ENCODE peak calls at places on chromosomes 11 and 22, in four cellular contexts. One of them, this sample, is unnamed.

GRCh38 chr11:103581680-103582265 is 454.7 kb upstream of the DDI1 start:
- DNase-seq in K562: no peak
- DNase-seq in A549: no peak
- DNase-seq in HepG2: no peak
- DNase-seq in this sample: peak

GRCh38 chr22:42716221-42716620 is 4.4 kb downstream of the A4GALT start:
- DNase-seq in A549: no peak
- DNase-seq in HepG2: no peak
- DNase-seq in K562: no peak
- DNase-seq in this sample: no peak

GRCh38 chr11:2787816-2788750 is 88.3 kb upstream of the KCNQ1OT1 start:
- DNase-seq in A549: no peak
- DNase-seq in HepG2: peak
- DNase-seq in K562: peak
- DNase-seq in this sample: no peak

GRCh38 chr11:69474736-69475135 is 6.7 kb upstream of the LINC01488 start:
- DNase-seq in HepG2: no peak
- DNase-seq in A549: no peak
- DNase-seq in K562: no peak
- DNase-seq in this sample: no peak

GRCh38 chr11:13327421-13327820 is 49.8 kb downstream of the BMAL1 start:
- DNase-seq in A549: no peak
- DNase-seq in HepG2: no peak
- DNase-seq in K562: no peak
- DNase-seq in this sample: no peak

GRCh38 chr22:44162960-44163359 is 17.8 kb upstream of the PARVG start:
- DNase-seq in HepG2: no peak
- DNase-seq in A549: no peak
- DNase-seq in K562: no peak
- DNase-seq in this sample: no peak

GRCh38 chr11:123164732-123165450 is 30.2 kb downstream of the CLMP start:
- DNase-seq in HepG2: no peak
- DNase-seq in A549: no peak
- DNase-seq in K562: no peak
- DNase-seq in this sample: peak

GRCh38 chr11:6388747-6389146 is 1.5 kb upstream of the SMPD1 start:
- DNase-seq in K562: no peak
- DNase-seq in HepG2: no peak
- DNase-seq in A549: no peak
- DNase-seq in this sample: no peak

GRCh38 chr22:46453006-46453828 is 84.2 kb downstream of the CELSR1 start:
- DNase-seq in HepG2: peak
- DNase-seq in K562: no peak
- DNase-seq in A549: no peak
- DNase-seq in this sample: no peak

GRCh38 chr11:19032990-19033389 is 27.5 kb downstream of the MRGPRX2 start:
- DNase-seq in HepG2: no peak
- DNase-seq in K562: no peak
- DNase-seq in A549: no peak
- DNase-seq in this sample: no peak

GRCh38 chr11:74826901-74827300 is 78.3 kb downstream of the RNF169 start:
- DNase-seq in HepG2: no peak
- DNase-seq in A549: peak
- DNase-seq in K562: peak
- DNase-seq in this sample: no peak

GRCh38 chr22:22923379-22923778 is 35.8 kb downstream of the IGLL5 start:
- DNase-seq in HepG2: no peak
- DNase-seq in K562: no peak
- DNase-seq in A549: no peak
- DNase-seq in this sample: no peak

GRCh38 chr11:34330653-34331052 is 27.2 kb downstream of the ABTB2 start:
- DNase-seq in A549: no peak
- DNase-seq in K562: no peak
- DNase-seq in HepG2: no peak
- DNase-seq in this sample: no peak

GRCh38 chr11:75276696-75277095 is 36.1 kb downstream of the TPBGL start:
- DNase-seq in K562: no peak
- DNase-seq in A549: no peak
- DNase-seq in HepG2: no peak
- DNase-seq in this sample: no peak

GRCh38 chr11:10984250-10984649 is 126.4 kb upstream of the ZBED5 start:
- DNase-seq in K562: peak
- DNase-seq in HepG2: no peak
- DNase-seq in A549: peak
- DNase-seq in this sample: no peak

GRCh38 chr11:35116762-35117588 is 22.0 kb upstream of the CD44 start:
- DNase-seq in HepG2: no peak
- DNase-seq in K562: no peak
- DNase-seq in A549: no peak
- DNase-seq in this sample: peak

GRCh38 chr11:117495357-117495756 is 167.7 kb downstream of the CEP164 start:
- DNase-seq in K562: no peak
- DNase-seq in HepG2: no peak
- DNase-seq in A549: no peak
- DNase-seq in this sample: no peak

GRCh38 chr22:35552186-35552842 is 11.7 kb downstream of the RASD2 start:
- DNase-seq in HepG2: peak
- DNase-seq in A549: peak
- DNase-seq in K562: peak
- DNase-seq in this sample: no peak

GRCh38 chr11:69889400-69890372 is 70.5 kb upstream of the FGF3 start:
- DNase-seq in K562: no peak
- DNase-seq in A549: no peak
- DNase-seq in HepG2: no peak
- DNase-seq in this sample: no peak

GRCh38 chr11:129865701-129866100 is 29.7 kb downstream of the NFRKB start:
- DNase-seq in K562: no peak
- DNase-seq in HepG2: no peak
- DNase-seq in A549: no peak
- DNase-seq in this sample: no peak

GRCh38 chr11:62724171-62724570 is 3.1 kb downstream of the HNRNPUL2 start:
- DNase-seq in K562: no peak
- DNase-seq in A549: no peak
- DNase-seq in HepG2: no peak
- DNase-seq in this sample: no peak
- TF ChIP-seq MAZ in K562: no peak
- TF ChIP-seq MAZ in A549: no peak
- TF ChIP-seq MAZ in HepG2: no peak
- TF ChIP-seq MAZ in this sample: no peak

GRCh38 chr11:9527481-9528140 is 45.9 kb upstream of the WEE1 start:
- DNase-seq in HepG2: no peak
- DNase-seq in A549: peak
- DNase-seq in K562: no peak
- DNase-seq in this sample: peak
- TF ChIP-seq MAZ in HepG2: no peak
- TF ChIP-seq MAZ in A549: no peak
- TF ChIP-seq MAZ in K562: no peak
- TF ChIP-seq MAZ in this sample: no peak

DNA sequence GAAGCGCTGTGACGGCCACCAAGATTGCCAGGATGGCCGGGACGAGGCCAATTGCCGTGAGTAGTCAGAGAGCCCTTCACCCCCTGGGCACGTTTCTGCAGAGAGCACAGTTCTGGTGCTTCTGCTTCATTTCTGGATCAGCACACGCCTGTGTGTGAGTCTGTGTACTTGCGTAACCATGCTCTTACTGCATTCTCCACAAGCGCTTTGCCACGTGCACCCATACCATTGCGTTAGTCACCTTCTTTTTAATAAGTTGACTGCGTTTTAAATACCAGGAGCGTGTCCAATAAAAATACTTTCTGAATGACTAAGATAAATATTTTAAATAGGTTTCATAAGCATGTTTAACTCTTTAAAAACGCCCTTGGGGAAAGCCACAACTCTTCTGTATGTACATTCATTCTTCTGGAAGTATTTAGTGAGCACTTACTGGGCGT is 143.0 kb upstream of the SORL1-AS1 start:
- DNase-seq in HepG2: no peak
- DNase-seq in A549: peak
- DNase-seq in K562: no peak
- DNase-seq in this sample: peak
- TF ChIP-seq MAZ in HepG2: no peak
- TF ChIP-seq MAZ in A549: no peak
- TF ChIP-seq MAZ in K562: no peak
- TF ChIP-seq MAZ in this sample: peak

DNA sequence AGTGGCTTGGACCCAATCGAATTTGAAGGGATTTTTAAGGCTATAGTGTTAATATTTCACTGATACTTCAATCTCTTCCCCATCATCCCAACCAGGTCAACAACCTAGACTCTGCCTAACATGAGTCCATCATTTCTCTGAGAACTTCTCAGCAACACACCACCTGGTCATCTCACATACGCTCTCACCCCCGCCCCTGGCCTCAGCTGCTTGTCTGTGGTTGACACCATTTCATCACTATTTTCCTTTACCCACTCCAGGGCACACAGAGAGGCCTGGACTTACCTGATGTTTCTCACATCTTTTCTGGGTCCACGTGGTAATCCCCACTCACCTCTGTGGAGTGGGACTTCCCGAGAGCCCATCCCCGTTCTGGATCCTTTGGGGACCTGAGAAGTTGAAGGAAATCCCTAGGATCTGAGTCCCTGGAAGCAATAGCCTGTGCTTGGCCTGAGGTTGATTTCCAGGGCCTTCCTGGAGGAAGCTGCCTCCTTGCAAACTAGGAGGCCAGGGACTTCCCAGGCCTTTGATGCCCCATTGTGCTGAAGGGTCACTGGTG is 3.2 kb downstream of the P2RX3 start:
- DNase-seq in HepG2: no peak
- DNase-seq in K562: no peak
- DNase-seq in A549: no peak
- DNase-seq in this sample: no peak
- TF ChIP-seq MAZ in HepG2: no peak
- TF ChIP-seq MAZ in K562: no peak
- TF ChIP-seq MAZ in A549: no peak
- TF ChIP-seq MAZ in this sample: no peak

GRCh38 chr11:120065176-120065575 is 72.7 kb downstream of the TRIM29 start:
- DNase-seq in A549: no peak
- DNase-seq in K562: no peak
- DNase-seq in HepG2: no peak
- DNase-seq in this sample: no peak

GRCh38 chr11:120065876-120066275 is 72.0 kb downstream of the TRIM29 start:
- DNase-seq in HepG2: no peak
- DNase-seq in A549: no peak
- DNase-seq in K562: no peak
- DNase-seq in this sample: no peak

GRCh38 chr11:120066738-120067303 is 71.1 kb downstream of the TRIM29 start:
- DNase-seq in K562: no peak
- DNase-seq in HepG2: no peak
- DNase-seq in A549: no peak
- DNase-seq in this sample: no peak

GRCh38 chr11:120068114-120068573 is 69.8 kb downstream of the TRIM29 start:
- DNase-seq in K562: no peak
- DNase-seq in HepG2: no peak
- DNase-seq in A549: no peak
- DNase-seq in this sample: peak

GRCh38 chr11:120067361-120068113 is 70.4 kb downstream of the TRIM29 start:
- DNase-seq in HepG2: no peak
- DNase-seq in K562: no peak
- DNase-seq in A549: no peak
- DNase-seq in this sample: no peak
- TF ChIP-seq MAZ in HepG2: no peak
- TF ChIP-seq MAZ in K562: no peak
- TF ChIP-seq MAZ in A549: no peak
- TF ChIP-seq MAZ in this sample: no peak

GRCh38 chr11:64053699-64054098 is 18.0 kb downstream of the FLRT1 start:
- DNase-seq in HepG2: no peak
- DNase-seq in K562: no peak
- DNase-seq in A549: no peak
- DNase-seq in this sample: peak
- TF ChIP-seq MAZ in HepG2: no peak
- TF ChIP-seq MAZ in K562: no peak
- TF ChIP-seq MAZ in A549: no peak
- TF ChIP-seq MAZ in this sample: no peak